ENCODE peak calls at places on chromosomes 11 and 22, in four cellular contexts. A is tibial nerve, Z is testis, G is HCT116. M is an unnamed sample.

GRCh38 chr11:35337136-35337918 is 82.0 kb downstream of the SLC1A2 start:
- DNase-seq in A (no peak), Z (no peak), G (peak), M (no peak)

GRCh38 chr11:62556102-62556871 is 9.7 kb upstream of the AHNAK start:
- DNase-seq in A (peak), Z (peak), G (peak), M (peak)

GRCh38 chr11:692824-693414 is 2.1 kb downstream of the DEAF1 start:
- DNase-seq in A (no peak), Z (no peak), G (no peak), M (no peak)

GRCh38 chr11:27081056-27081455 is 40.4 kb downstream of the BBOX1 start:
- DNase-seq in A (no peak), Z (no peak), G (no peak), M (no peak)

GRCh38 chr11:63682045-63682915 is 980 bp downstream of the RTN3 start:
- DNase-seq in A (no peak), Z (peak), G (no peak), M (no peak)

GRCh38 chr22:20238567-20239062 is 29.5 kb downstream of the RTN4R start:
- DNase-seq in A (no peak), Z (peak), G (peak), M (no peak)

GRCh38 chr11:118607401-118608267 is at the start of gene PHLDB1:
- DNase-seq in A (peak), Z (peak), G (no peak), M (peak)

GRCh38 chr11:110174645-110175310 is 81.6 kb downstream of the ZC3H12C start:
- DNase-seq in A (no peak), Z (no peak), G (no peak), M (peak)

GRCh38 chr11:128555606-128556005 is 31.8 kb downstream of the ETS1 start:
- DNase-seq in A (no peak), Z (no peak), G (peak), M (no peak)

GRCh38 chr11:95067042-95067827 is 516 bp downstream of the SRSF8 start:
- DNase-seq in A (peak), Z (peak), G (no peak), M (peak)

GRCh38 chr11:56876621-56877312 is 111.9 kb upstream of the OR5AK2 start:
- DNase-seq in A (no peak), Z (no peak), G (no peak), M (no peak)

GRCh38 chr11:74819400-74819799 is 70.8 kb downstream of the RNF169 start:
- DNase-seq in A (no peak), Z (no peak), G (no peak), M (no peak)

GRCh38 chr11:3894128-3894731 is 38.8 kb downstream of the STIM1 start:
- DNase-seq in A (no peak), Z (no peak), G (no peak), M (no peak)

GRCh38 chr22:26286091-26286780 is 117.0 kb downstream of the SEZ6L start:
- DNase-seq in A (no peak), Z (no peak), G (no peak), M (no peak)

GRCh38 chr22:37476389-37477329 is 9.5 kb downstream of the MFNG start:
- DNase-seq in A (no peak), Z (no peak), G (no peak), M (no peak)

GRCh38 chr22:20203142-20204099 is 52.6 kb upstream of the CCDC188 start:
- DNase-seq in A (no peak), Z (peak), G (no peak), M (no peak)

GRCh38 chr11:80261776-80262175 is 820.9 kb upstream of the TENM4 start:
- DNase-seq in A (no peak), Z (no peak), G (no peak), M (no peak)

GRCh38 chr11:73931039-73931645 is 19.7 kb upstream of the DNAJB13 start:
- DNase-seq in A (no peak), Z (peak), G (peak), M (no peak)

GRCh38 chr11:29310016-29310415 is 706.8 kb downstream of the KCNA4 start:
- DNase-seq in A (no peak), Z (no peak), G (no peak), M (no peak)

GRCh38 chr22:25027552-25027951 is 75.0 kb downstream of the KIAA1671 start:
- DNase-seq in A (no peak), Z (no peak), G (no peak), M (no peak)

GRCh38 chr11:35856259-35856658 is 87.6 kb upstream of the LDLRAD3 start:
- DNase-seq in A (no peak), Z (no peak), G (no peak), M (no peak)

GRCh38 chr11:67416416-67417335 is 1.2 kb downstream of the CARNS1 start:
- DNase-seq in A (no peak), Z (no peak), G (no peak), M (peak)

GRCh38 chr11:121210445-121210970 is 82.1 kb upstream of the SC5D start:
- DNase-seq in A (no peak), Z (no peak), G (no peak), M (no peak)

GRCh38 chr11:122705396-122705795 is 49.9 kb downstream of the UBASH3B start:
- DNase-seq in A (no peak), Z (no peak), G (no peak), M (no peak)

GRCh38 chr22:19086944-19087343 is 35.3 kb downstream of the DGCR2 start:
- DNase-seq in A (no peak), Z (no peak), G (no peak), M (no peak)

GRCh38 chr11:60953781-60954180 is 1.8 kb upstream of the SLC15A3 start:
- DNase-seq in A (no peak), Z (peak), G (no peak), M (no peak)

GRCh38 chr11:16871368-16871767 is 132.9 kb downstream of the C11orf58 start:
- DNase-seq in A (no peak), Z (no peak), G (no peak), M (no peak)

GRCh38 chr11:20609727-20610707 is 10.6 kb downstream of the SLC6A5 start:
- DNase-seq in A (peak), Z (peak), G (peak), M (peak)

GRCh38 chr11:69972351-69972802 is 105.7 kb upstream of the ANO1 start:
- DNase-seq in A (no peak), Z (no peak), G (no peak), M (no peak)

GRCh38 chr11:70158201-70158600 is 44.9 kb upstream of the FADD start:
- DNase-seq in A (no peak), Z (no peak), G (peak), M (no peak)

GRCh38 chr11:73185680-73186293 is 32.3 kb upstream of the P2RY2 start:
- DNase-seq in A (no peak), Z (no peak), G (no peak), M (no peak)

GRCh38 chr22:25148149-25148691 is 51.4 kb upstream of the CRYBB3 start:
- DNase-seq in A (no peak), Z (peak), G (no peak), M (no peak)

GRCh38 chr11:77205467-77206263 is 77.6 kb downstream of the MYO7A start:
- DNase-seq in A (no peak), Z (no peak), G (no peak), M (no peak)

GRCh38 chr11:61541568-61541967 is 33.0 kb downstream of the LRRC10B start:
- DNase-seq in A (no peak), Z (peak), G (peak), M (no peak)

GRCh38 chr11:130144721-130145327 is 14.8 kb upstream of the ST14 start:
- DNase-seq in A (no peak), Z (no peak), G (no peak), M (no peak)

GRCh38 chr22:49307071-49307830 is 520.4 kb downstream of the BRD1 start:
- DNase-seq in A (no peak), Z (peak), G (no peak), M (peak)

GRCh38 chr11:69524291-69524882 is 42.9 kb downstream of the LINC01488 start:
- DNase-seq in A (peak), Z (no peak), G (no peak), M (no peak)

GRCh38 chr22:41367039-41367679 is 14.6 kb upstream of the TEF start:
- DNase-seq in A (peak), Z (peak), G (peak), M (peak)
- TF ChIP-seq CTCF in A (peak), Z (peak), G (peak), M (peak)

GRCh38 chr11:105884436-105884835 is 137.6 kb downstream of the MSANTD4 start:
- DNase-seq in A (no peak), Z (no peak), G (no peak), M (no peak)
- H3K4me3 ChIP-seq in A (no peak), Z (no peak), G (no peak), M (no peak)

DNA sequence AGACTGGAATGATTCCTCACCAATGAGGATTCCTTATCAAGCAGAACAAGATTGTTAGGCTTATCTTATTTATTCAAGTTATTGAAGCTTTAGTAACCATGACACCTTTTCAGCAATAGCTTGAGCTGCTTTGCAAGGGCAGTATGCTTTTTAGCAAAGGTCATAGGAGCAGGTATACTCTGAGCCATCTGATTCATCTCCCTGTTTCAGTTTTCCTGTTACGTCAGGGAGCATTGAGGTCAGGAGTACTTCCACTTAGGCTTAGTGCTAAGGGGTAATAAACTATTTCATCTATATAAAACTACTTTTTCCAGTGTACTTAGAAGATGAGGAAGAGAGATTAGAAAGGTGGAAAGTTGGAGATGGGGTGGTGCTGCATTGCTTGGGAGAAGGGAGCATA is 17.7 kb upstream of the ANKRD42 start:
- DNase-seq in A (no peak), Z (no peak), G (no peak), M (no peak)
- TF ChIP-seq CTCF in A (no peak), Z (no peak), G (no peak), M (no peak)

DNA sequence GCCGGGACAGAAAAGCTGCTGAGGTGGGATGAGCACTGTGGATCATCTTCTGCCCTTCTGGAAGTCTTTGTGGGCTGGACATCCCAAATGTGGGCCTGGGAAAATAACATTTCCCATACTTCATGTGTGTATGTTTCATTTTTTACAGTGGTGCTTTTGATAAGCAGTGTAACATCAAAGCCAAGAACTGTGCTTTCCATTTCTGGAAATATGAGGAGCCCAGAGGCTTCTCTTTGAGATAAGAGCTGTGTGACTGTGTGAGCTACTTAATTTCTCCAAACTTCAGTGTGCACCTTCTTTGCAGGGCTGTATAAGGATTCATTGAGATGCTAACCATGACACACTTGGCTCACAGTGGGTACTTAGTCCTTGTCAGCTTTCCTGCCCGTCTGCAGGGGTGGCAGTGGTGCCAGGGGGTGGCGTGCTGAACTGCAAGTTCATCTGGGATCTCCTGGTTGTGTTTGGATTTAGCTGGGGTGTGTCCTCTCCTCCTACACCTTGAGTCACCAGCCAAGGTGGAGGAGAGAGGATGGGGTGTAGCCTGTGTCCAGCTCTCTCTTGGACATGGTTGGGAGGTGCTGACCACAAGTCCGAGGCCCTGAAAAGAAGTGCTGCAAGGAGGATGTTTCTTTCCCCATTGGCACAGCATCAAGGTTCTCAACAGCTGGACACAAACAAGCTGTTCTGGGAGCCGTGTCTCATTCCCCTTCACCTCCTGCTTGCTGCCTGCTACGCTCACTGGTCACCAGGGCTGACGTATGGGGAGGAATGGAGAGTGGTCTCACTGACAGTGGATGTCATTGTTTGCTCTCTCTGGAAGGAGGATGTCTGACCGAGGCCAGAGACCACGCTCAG is 139.4 kb downstream of the TEAD1 start:
- DNase-seq in A (no peak), Z (peak), G (no peak), M (no peak)
- H3K4me3 ChIP-seq in A (no peak), Z (no peak), G (no peak), M (no peak)

GRCh38 chr22:42990131-42990838 is 24.7 kb downstream of the PACSIN2 start:
- DNase-seq in A (no peak), Z (no peak), G (no peak), M (no peak)
- TF ChIP-seq CTCF in A (peak), Z (no peak), G (peak), M (no peak)

GRCh38 chr22:27672721-27673387 is 128.7 kb downstream of the MN1 start:
- DNase-seq in A (no peak), Z (no peak), G (no peak), M (no peak)
- H3K4me3 ChIP-seq in A (no peak), Z (no peak), G (no peak), M (no peak)

GRCh38 chr22:22741843-22742242 is 97.4 kb downstream of the GGTLC2 start:
- DNase-seq in A (no peak), Z (no peak), G (no peak), M (no peak)
- TF ChIP-seq CTCF in A (no peak), Z (no peak), G (no peak), M (no peak)

DNA sequence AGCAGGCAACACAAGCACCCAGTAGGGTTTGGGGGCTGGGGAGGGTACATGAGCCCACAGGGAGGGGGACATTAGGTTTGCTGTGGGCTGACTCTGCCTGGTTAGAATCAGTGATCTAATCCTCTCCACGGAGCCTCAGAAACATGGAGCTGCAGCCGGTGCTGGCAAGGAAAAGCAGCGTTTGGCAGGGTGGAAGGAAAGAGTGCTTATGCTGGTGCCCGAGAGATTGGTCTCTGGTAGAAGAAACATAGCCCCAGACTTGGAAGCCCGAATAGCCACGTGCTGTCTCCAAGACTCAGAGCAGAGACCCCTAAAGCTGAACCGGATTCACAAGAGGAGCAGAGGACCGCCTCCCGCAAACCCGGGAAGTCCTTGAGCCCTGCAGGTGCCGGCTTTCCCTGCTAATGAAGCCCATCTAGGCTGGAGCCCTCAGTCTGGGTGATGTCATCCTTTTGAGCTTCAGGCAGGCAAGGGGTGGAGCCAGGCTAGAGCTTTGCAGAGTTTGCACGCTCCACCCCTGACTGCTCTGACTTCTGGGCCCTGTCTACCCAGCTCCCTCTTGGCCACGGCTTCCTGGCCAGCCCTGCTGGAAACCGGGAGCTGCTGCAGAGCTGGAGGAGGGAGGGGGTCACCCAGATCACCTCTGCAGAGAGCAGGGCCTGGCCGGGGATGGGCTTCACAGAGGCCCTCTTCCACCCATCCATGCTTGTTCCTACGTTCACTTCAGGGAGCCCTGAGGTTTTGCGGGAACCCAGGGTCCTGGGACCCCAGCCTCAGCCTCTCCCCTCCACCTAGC is 35.0 kb upstream of the JAM3 start:
- DNase-seq in A (peak), Z (peak), G (peak), M (peak)
- H3K4me3 ChIP-seq in A (no peak), Z (no peak), G (no peak), M (peak)

DNA sequence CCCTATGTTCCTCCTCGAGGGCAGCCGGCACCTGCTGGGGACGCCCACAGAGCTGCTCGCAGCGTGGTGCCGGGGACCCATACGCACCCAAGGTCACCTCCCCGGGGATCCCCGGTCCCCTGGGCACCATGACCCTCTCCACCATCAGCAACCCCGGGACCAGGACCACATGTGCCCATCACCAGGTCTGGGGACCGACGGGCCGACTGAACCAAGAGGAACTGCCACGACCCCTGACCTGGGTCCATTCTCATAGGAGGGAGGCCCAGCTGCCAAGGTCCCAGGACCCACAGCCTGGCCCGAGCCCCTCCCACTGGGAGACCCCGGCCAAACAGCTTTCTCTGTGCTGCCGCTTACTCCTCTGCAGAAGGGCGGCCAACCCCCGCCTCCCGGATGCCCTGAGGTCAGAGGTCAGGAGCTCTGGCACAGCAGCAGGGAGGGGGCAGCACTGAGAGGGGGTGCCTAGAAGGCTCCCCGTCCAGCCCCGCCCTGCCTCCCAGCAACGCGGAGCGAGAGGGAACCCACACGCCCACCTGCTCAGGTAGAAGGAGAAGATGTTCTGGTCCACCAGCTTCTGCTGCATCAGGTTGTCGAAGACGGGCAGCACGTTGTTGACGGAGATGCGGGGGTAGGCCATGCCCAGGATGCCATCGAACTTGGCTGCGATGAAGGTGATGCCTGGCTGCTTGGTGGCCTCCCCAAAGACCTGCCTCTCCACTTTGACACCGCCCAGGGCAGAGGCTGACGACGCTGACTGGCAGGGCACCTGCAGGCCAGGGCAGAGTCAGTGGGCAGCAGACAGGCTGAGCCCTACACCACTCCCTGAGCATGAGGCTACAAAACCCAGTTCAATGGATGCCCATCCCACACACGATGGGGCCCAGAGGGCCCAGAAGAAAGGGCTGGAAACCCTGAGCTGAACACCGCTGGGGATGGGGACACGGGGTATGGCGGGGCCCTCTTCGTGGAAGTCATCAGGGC is 6.6 kb downstream of the CTSD start:
- DNase-seq in A (no peak), Z (no peak), G (no peak), M (no peak)
- TF ChIP-seq CTCF in A (no peak), Z (no peak), G (no peak), M (no peak)